ENCODE peak calls at places on chromosomes 6 and 20, in ten cellular contexts. G, L, J, I, E, S, B, K, P and F are unnamed samples.

GRCh38 chr6:143872211-143872610 is 7.9 kb downstream of the ZC2HC1B start:
- DNase-seq in E (no peak), B (no peak), I (no peak), K (no peak), J (no peak), P (no peak), G (peak), L (no peak), S (no peak), F (peak)

GRCh38 chr6:38137609-38138008 is 318.1 kb downstream of the ZFAND3 start:
- DNase-seq in S (no peak), E (peak), P (no peak), B (no peak), K (peak), G (no peak), L (no peak), I (no peak), J (no peak), F (no peak)

GRCh38 chr20:61531553-61532345 is 279.7 kb downstream of the CDH4 start:
- DNase-seq in E (no peak), L (no peak), G (no peak), K (no peak), P (no peak), B (no peak), S (no peak), I (no peak), J (no peak), F (no peak)

GRCh38 chr20:34337544-34337943 is 25.5 kb upstream of the ITCH start:
- DNase-seq in G (no peak), L (no peak), B (no peak), S (no peak), E (no peak), K (no peak), I (no peak), J (no peak), P (no peak), F (no peak)

GRCh38 chr20:2585811-2586210 is 49.4 kb downstream of the TMC2 start:
- DNase-seq in J (peak), E (no peak), S (peak), K (no peak), I (no peak), P (no peak), B (no peak), G (no peak), L (no peak), F (no peak)

GRCh38 chr6:7721654-7722053 is 4.2 kb upstream of the BMP6 start:
- DNase-seq in G (peak), E (no peak), J (no peak), P (no peak), B (no peak), I (no peak), S (peak), L (no peak), K (no peak), F (peak)

GRCh38 chr20:31908424-31908823 is 38.0 kb downstream of the TTLL9 start:
- DNase-seq in G (no peak), J (no peak), L (peak), S (no peak), B (no peak), K (no peak), I (no peak), P (no peak), E (no peak), F (no peak)

GRCh38 chr6:45965787-45966186 is 49.9 kb downstream of the CLIC5 start:
- DNase-seq in K (no peak), J (no peak), B (no peak), P (no peak), I (no peak), E (no peak), G (no peak), S (peak), L (no peak), F (no peak)

GRCh38 chr6:43125555-43125954 is 45.5 kb upstream of the SRF start:
- DNase-seq in I (no peak), B (no peak), K (no peak), L (no peak), E (no peak), P (no peak), S (no peak), G (no peak), J (no peak), F (no peak)

GRCh38 chr6:150336299-150336698 is 32.5 kb upstream of the IYD start:
- DNase-seq in E (no peak), S (peak), G (no peak), J (no peak), B (no peak), I (no peak), P (no peak), L (no peak), K (no peak), F (peak)

GRCh38 chr6:117533775-117534174 is 51.3 kb downstream of the DCBLD1 start:
- DNase-seq in I (no peak), B (no peak), G (no peak), J (no peak), S (no peak), K (no peak), P (no peak), E (no peak), L (no peak), F (no peak)

GRCh38 chr6:107812370-107812769 is 11.7 kb downstream of the SCML4 start:
- DNase-seq in I (no peak), G (no peak), K (no peak), J (no peak), S (no peak), B (no peak), L (no peak), E (no peak), P (no peak), F (no peak)

GRCh38 chr6:19128701-19129100 is 708.5 kb upstream of the ID4 start:
- DNase-seq in E (no peak), L (no peak), P (no peak), K (no peak), B (no peak), I (no peak), J (no peak), S (no peak), G (no peak), F (no peak)

GRCh38 chr6:127053032-127053908 is 65.2 kb upstream of the RSPO3 start:
- DNase-seq in L (no peak), K (no peak), J (no peak), E (no peak), I (no peak), P (no peak), B (no peak), S (no peak), G (no peak), F (no peak)

GRCh38 chr6:118739976-118740771 is 88.8 kb upstream of the CEP85L start:
- DNase-seq in K (no peak), E (no peak), S (peak), J (no peak), I (no peak), G (no peak), L (no peak), P (no peak), B (no peak), F (no peak)

GRCh38 chr20:16020971-16021370 is 552.3 kb downstream of the KIF16B start:
- DNase-seq in J (no peak), I (no peak), E (no peak), K (no peak), S (peak), G (no peak), P (no peak), B (no peak), L (no peak), F (no peak)

GRCh38 chr20:47586648-47587306 is 85.1 kb downstream of the NCOA3 start:
- DNase-seq in J (no peak), E (no peak), G (no peak), B (no peak), K (no peak), I (no peak), P (no peak), L (no peak), S (no peak), F (no peak)

GRCh38 chr6:64520050-64520449 is 884.4 kb downstream of the PHF3 start:
- DNase-seq in J (peak), L (no peak), E (no peak), I (no peak), G (no peak), B (no peak), P (no peak), S (peak), K (no peak), F (peak)

GRCh38 chr6:159983641-159984080 is 14.8 kb downstream of the IGF2R start:
- DNase-seq in I (no peak), L (no peak), B (no peak), E (no peak), G (no peak), S (no peak), P (no peak), J (no peak), K (no peak), F (no peak)

GRCh38 chr6:14883921-14884320 is 361.9 kb upstream of the JARID2 start:
- DNase-seq in K (no peak), G (no peak), P (no peak), I (no peak), J (no peak), B (no peak), S (no peak), E (peak), L (no peak), F (no peak)

GRCh38 chr6:55578537-55579363 is at the start of gene HMGCLL1:
- DNase-seq in P (peak), I (no peak), B (peak), G (no peak), E (peak), S (peak), L (peak), K (peak), J (no peak), F (no peak)

GRCh38 chr6:166633732-166634535 is 6.9 kb upstream of the RPS6KA2 start:
- DNase-seq in J (no peak), K (no peak), S (no peak), P (peak), B (no peak), G (no peak), L (no peak), E (no peak), I (peak), F (no peak)

GRCh38 chr6:56642366-56643261 is at the start of gene DST:
- DNase-seq in P (no peak), J (peak), E (no peak), G (no peak), I (peak), K (no peak), L (no peak), B (no peak), S (peak), F (no peak)

GRCh38 chr6:28941681-28942448 is 18.1 kb upstream of the TRIM27 start:
- DNase-seq in L (no peak), E (peak), I (no peak), J (no peak), K (no peak), P (no peak), G (no peak), S (no peak), B (no peak), F (no peak)

GRCh38 chr6:3061501-3061941 is 6.8 kb upstream of the RIPK1 start:
- DNase-seq in P (no peak), B (no peak), K (no peak), L (no peak), I (no peak), J (no peak), S (peak), G (no peak), E (no peak), F (no peak)

GRCh38 chr6:159691133-159691962 is 1.7 kb downstream of the SOD2 start:
- DNase-seq in P (no peak), L (no peak), J (peak), G (peak), I (peak), E (no peak), S (peak), B (no peak), K (no peak), F (peak)

GRCh38 chr6:146857960-146858308 is 259.2 kb downstream of the ADGB start:
- DNase-seq in G (no peak), I (no peak), E (peak), P (no peak), K (no peak), S (no peak), J (no peak), B (no peak), L (no peak), F (no peak)

GRCh38 chr6:135054238-135054574 is 416 bp downstream of the HBS1L start:
- DNase-seq in S (no peak), I (no peak), B (no peak), K (no peak), E (no peak), G (no peak), P (no peak), L (no peak), J (no peak), F (no peak)

GRCh38 chr6:20334334-20334733 is 67.3 kb upstream of the E2F3 start:
- DNase-seq in L (no peak), E (no peak), G (no peak), S (no peak), B (no peak), J (no peak), K (no peak), I (no peak), P (no peak), F (no peak)

GRCh38 chr6:146968041-146968760 is 236.0 kb upstream of the STXBP5 start:
- DNase-seq in S (peak), K (no peak), E (no peak), G (no peak), I (no peak), J (peak), P (no peak), L (no peak), B (no peak), F (no peak)

GRCh38 chr6:79066330-79066729 is 11.7 kb downstream of the PHIP start:
- DNase-seq in E (no peak), J (no peak), I (no peak), L (no peak), G (no peak), B (no peak), S (no peak), P (no peak), K (no peak), F (no peak)

GRCh38 chr20:4516851-4517250 is 204.9 kb upstream of the PRND start:
- DNase-seq in L (no peak), P (no peak), I (no peak), G (no peak), K (no peak), J (no peak), B (no peak), S (peak), E (no peak), F (no peak)

GRCh38 chr6:17907467-17908229 is 79.8 kb downstream of the KIF13A start:
- DNase-seq in I (peak), L (peak), S (peak), K (no peak), P (peak), E (no peak), B (no peak), J (peak), G (no peak), F (no peak)

GRCh38 chr6:139655783-139656705 is 281.6 kb upstream of the CITED2 start:
- DNase-seq in L (no peak), P (no peak), I (no peak), S (no peak), K (no peak), E (peak), G (no peak), J (no peak), B (no peak), F (no peak)

GRCh38 chr6:111737065-111737521 is 131.4 kb upstream of the TRAF3IP2 start:
- DNase-seq in E (no peak), K (no peak), I (no peak), S (peak), J (peak), B (no peak), G (no peak), L (no peak), P (no peak), F (no peak)

GRCh38 chr20:45934587-45935415 is at the start of gene PCIF1:
- DNase-seq in J (peak), I (peak), P (peak), K (peak), G (peak), E (peak), B (peak), S (peak), L (peak), F (peak)

GRCh38 chr20:45937765-45938164 is 3.3 kb downstream of the PCIF1 start:
- DNase-seq in E (no peak), K (no peak), L (no peak), P (no peak), J (no peak), G (no peak), S (no peak), I (no peak), B (no peak), F (no peak)

GRCh38 chr20:45934046-45934586 is 367 bp upstream of the PCIF1 start:
- DNase-seq in S (no peak), G (peak), K (no peak), E (peak), L (peak), I (no peak), B (no peak), P (peak), J (no peak), F (peak)

GRCh38 chr20:45935416-45936046 is 1.0 kb downstream of the PCIF1 start:
- DNase-seq in E (no peak), L (no peak), P (no peak), K (no peak), B (no peak), I (no peak), J (no peak), S (no peak), G (no peak), F (no peak)

GRCh38 chr20:45933231-45934045 is 1.0 kb upstream of the PCIF1 start:
- DNase-seq in B (peak), I (peak), K (peak), L (peak), S (peak), G (peak), J (no peak), P (peak), E (peak), F (peak)
- TF ChIP-seq CTCF in B (peak), I (no peak), K (peak), L (no peak), S (peak), G (peak), J (no peak), P (peak), E (no peak), F (peak)

GRCh38 chr6:40328376-40328987 is 258.7 kb downstream of the LRFN2 start:
- DNase-seq in G (no peak), S (peak), B (peak), J (no peak), L (no peak), I (peak), P (peak), K (no peak), E (peak), F (no peak)

GRCh38 chr6:40325791-40326190 is 261.4 kb downstream of the LRFN2 start:
- DNase-seq in G (no peak), B (no peak), I (no peak), P (no peak), J (no peak), E (no peak), K (no peak), S (no peak), L (no peak), F (no peak)

GRCh38 chr6:40326689-40327404 is 260.3 kb downstream of the LRFN2 start:
- DNase-seq in K (no peak), I (no peak), J (no peak), G (no peak), P (no peak), S (no peak), L (no peak), E (no peak), B (no peak), F (no peak)

GRCh38 chr6:40330301-40330721 is 256.9 kb downstream of the LRFN2 start:
- DNase-seq in J (no peak), I (no peak), B (no peak), P (no peak), K (no peak), L (no peak), S (no peak), G (no peak), E (no peak), F (no peak)

DNA sequence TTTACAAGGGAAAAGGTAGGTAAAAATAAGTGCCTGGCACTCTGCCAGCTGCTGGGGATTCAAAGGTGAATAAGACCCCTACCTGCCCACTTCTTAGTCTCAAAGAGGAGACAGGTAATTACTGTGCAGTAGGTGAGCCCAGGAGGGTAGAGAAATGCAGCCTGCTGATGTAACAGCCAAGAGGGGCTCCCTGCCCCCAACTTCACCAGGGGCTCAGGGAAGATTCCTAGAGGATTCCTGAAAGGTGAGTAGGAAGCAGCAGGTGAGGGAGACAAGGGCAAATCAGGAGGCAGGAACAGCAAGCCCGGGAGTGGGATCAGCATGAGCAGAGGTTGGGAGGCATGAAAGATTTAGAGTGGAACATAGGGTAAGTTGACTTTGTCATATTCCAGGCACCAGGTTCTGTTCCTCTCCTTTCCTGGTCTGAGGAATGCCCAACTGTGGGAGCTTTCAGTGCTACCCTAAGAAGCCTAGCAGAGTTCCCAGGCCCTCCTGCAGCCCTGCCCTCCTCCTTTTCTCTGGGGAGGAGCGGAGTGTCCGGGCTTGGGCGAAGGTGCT is 258.1 kb downstream of the LRFN2 start:
- DNase-seq in S (no peak), B (no peak), G (no peak), E (no peak), P (no peak), I (no peak), L (no peak), J (no peak), K (no peak), F (no peak)
- TF ChIP-seq CTCF in S (no peak), B (no peak), G (no peak), E (no peak), P (no peak), I (no peak), L (no peak), J (no peak), K (no peak), F (no peak)

DNA sequence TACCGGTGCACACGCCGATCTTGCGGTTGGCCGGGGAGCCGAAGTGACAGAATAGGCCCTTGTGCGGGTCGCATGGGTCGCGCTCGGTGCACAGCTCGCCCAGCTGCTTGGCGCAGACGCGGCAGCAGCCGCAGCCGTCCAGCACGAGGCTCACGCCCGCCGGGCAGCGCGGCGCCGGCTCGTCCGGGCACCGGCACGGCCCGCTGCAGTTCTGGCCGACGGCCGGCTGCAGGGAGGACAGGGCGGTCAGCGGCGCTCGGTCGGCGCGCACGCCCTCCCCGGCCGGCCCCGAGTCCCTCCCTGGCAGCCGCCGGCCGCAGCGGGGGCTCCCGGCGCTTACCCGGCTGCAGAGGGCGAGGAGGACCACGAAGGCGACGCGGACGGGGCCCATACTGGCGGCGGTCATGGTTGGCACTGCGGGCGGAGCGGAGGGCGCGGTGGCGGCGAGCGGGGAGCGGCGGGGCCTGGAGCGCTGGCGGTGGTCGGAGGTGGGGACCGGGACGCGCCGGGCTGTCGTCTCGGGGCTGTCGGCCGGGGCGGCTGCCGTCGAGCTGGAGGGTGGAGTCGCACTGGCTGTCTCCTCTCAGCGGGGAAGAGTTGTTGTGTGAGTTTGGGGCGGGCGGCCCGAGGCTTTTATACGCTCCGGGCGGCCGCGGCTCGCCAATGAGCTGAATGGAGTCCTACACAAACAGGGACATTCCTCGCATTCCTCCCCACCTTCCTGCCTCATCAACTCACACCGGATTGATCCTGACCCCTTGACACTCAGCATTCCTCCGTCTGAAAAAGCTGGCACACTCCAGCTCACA is at the start of gene CCN2:
- DNase-seq in I (peak), P (peak), J (peak), L (peak), K (peak), B (peak), E (peak), S (peak), G (peak), F (peak)
- TF ChIP-seq CTCF in I (no peak), P (no peak), J (no peak), L (peak), K (peak), B (no peak), E (no peak), S (no peak), G (no peak), F (no peak)

GRCh38 chr20:24705486-24705885 is 236.1 kb downstream of the SYNDIG1 start:
- DNase-seq in K (no peak), E (no peak), G (no peak), L (no peak), P (no peak), S (no peak), J (no peak), I (no peak), B (no peak), F (no peak)
- TF ChIP-seq CTCF in K (no peak), E (no peak), G (no peak), L (no peak), P (no peak), S (no peak), J (peak), I (no peak), B (no peak), F (no peak)

DNA sequence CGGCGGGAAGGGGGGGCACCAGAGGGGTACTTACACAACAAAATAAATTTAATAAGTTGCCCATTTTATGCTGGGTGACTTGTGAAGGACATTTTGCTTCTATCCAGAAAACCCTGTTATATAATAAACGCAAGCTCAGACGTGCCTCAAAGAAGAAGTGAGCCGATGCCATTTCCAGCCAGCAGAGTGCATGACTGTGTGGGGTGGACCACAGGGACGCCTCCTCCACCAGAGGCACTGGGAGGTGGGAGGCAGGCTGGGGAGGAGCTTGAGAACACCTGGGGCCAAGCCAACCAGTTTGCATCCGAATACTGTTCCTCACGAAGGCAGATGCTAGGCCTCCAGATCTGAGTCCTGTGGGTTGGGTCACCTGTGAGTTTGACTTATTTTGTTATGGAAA is 363.9 kb downstream of the RNGTT start:
- DNase-seq in J (no peak), B (no peak), P (no peak), K (no peak), E (no peak), L (no peak), G (peak), S (no peak), I (no peak), F (no peak)
- TF ChIP-seq CTCF in J (no peak), B (no peak), P (no peak), K (no peak), E (no peak), L (no peak), G (no peak), S (peak), I (no peak), F (peak)